ENCODE peak calls at places on chromosomes 2 and 18, in six cellular contexts. One of them, this sample, is unnamed.

GRCh38 chr2:11009866-11010265 is 98.1 kb downstream of the KCNF1 start:
- DNase-seq in bronchial epithelial cell: no peak
- DNase-seq in PC-3: no peak
- DNase-seq in fibroblast of villous mesenchyme: no peak
- DNase-seq in endothelial cell: no peak
- DNase-seq in activated B cell treated with CpG ODN at 0.5 μM for 24 hours: no peak
- DNase-seq in this sample: no peak

GRCh38 chr2:173544621-173545363 is 190.1 kb downstream of the CDCA7 start:
- DNase-seq in bronchial epithelial cell: no peak
- DNase-seq in PC-3: no peak
- DNase-seq in fibroblast of villous mesenchyme: no peak
- DNase-seq in endothelial cell: no peak
- DNase-seq in activated B cell treated with CpG ODN at 0.5 μM for 24 hours: no peak
- DNase-seq in this sample: peak

GRCh38 chr2:142724186-142724585 is 153.3 kb upstream of the KYNU start:
- DNase-seq in bronchial epithelial cell: no peak
- DNase-seq in PC-3: no peak
- DNase-seq in fibroblast of villous mesenchyme: no peak
- DNase-seq in endothelial cell: no peak
- DNase-seq in activated B cell treated with CpG ODN at 0.5 μM for 24 hours: no peak
- DNase-seq in this sample: no peak

GRCh38 chr2:26068602-26069298 is 34.9 kb downstream of the RAB10 start:
- DNase-seq in bronchial epithelial cell: peak
- DNase-seq in PC-3: peak
- DNase-seq in fibroblast of villous mesenchyme: peak
- DNase-seq in endothelial cell: no peak
- DNase-seq in activated B cell treated with CpG ODN at 0.5 μM for 24 hours: no peak
- DNase-seq in this sample: peak

GRCh38 chr18:74294526-74294925 is 2.8 kb upstream of the CYB5A start:
- DNase-seq in bronchial epithelial cell: no peak
- DNase-seq in PC-3: no peak
- DNase-seq in fibroblast of villous mesenchyme: no peak
- DNase-seq in endothelial cell: no peak
- DNase-seq in activated B cell treated with CpG ODN at 0.5 μM for 24 hours: no peak
- DNase-seq in this sample: no peak

GRCh38 chr2:173680574-173680973 is 284.6 kb downstream of the SP3 start:
- DNase-seq in bronchial epithelial cell: no peak
- DNase-seq in PC-3: peak
- DNase-seq in fibroblast of villous mesenchyme: no peak
- DNase-seq in endothelial cell: no peak
- DNase-seq in activated B cell treated with CpG ODN at 0.5 μM for 24 hours: no peak
- DNase-seq in this sample: no peak

GRCh38 chr2:217988840-217989204 is 14.0 kb downstream of the TNS1 start:
- DNase-seq in bronchial epithelial cell: no peak
- DNase-seq in PC-3: no peak
- DNase-seq in fibroblast of villous mesenchyme: no peak
- DNase-seq in endothelial cell: no peak
- DNase-seq in activated B cell treated with CpG ODN at 0.5 μM for 24 hours: no peak
- DNase-seq in this sample: no peak

GRCh38 chr2:201886504-201886903 is 80.2 kb downstream of the CDK15 start:
- DNase-seq in bronchial epithelial cell: peak
- DNase-seq in PC-3: peak
- DNase-seq in fibroblast of villous mesenchyme: peak
- DNase-seq in endothelial cell: no peak
- DNase-seq in activated B cell treated with CpG ODN at 0.5 μM for 24 hours: no peak
- DNase-seq in this sample: peak

GRCh38 chr2:146602383-146602782 is 1242.4 kb upstream of the ACVR2A start:
- DNase-seq in bronchial epithelial cell: peak
- DNase-seq in PC-3: peak
- DNase-seq in fibroblast of villous mesenchyme: peak
- DNase-seq in endothelial cell: no peak
- DNase-seq in activated B cell treated with CpG ODN at 0.5 μM for 24 hours: no peak
- DNase-seq in this sample: no peak

GRCh38 chr2:37831081-37831780 is 93.9 kb upstream of the RMDN2 start:
- DNase-seq in bronchial epithelial cell: no peak
- DNase-seq in PC-3: no peak
- DNase-seq in fibroblast of villous mesenchyme: no peak
- DNase-seq in endothelial cell: no peak
- DNase-seq in activated B cell treated with CpG ODN at 0.5 μM for 24 hours: no peak
- DNase-seq in this sample: no peak

GRCh38 chr2:237198144-237198900 is 112.6 kb downstream of the COPS8 start:
- DNase-seq in bronchial epithelial cell: peak
- DNase-seq in PC-3: peak
- DNase-seq in fibroblast of villous mesenchyme: peak
- DNase-seq in endothelial cell: no peak
- DNase-seq in activated B cell treated with CpG ODN at 0.5 μM for 24 hours: no peak
- DNase-seq in this sample: no peak

GRCh38 chr18:902179-902718 is 2.4 kb upstream of the ADCYAP1 start:
- DNase-seq in bronchial epithelial cell: no peak
- DNase-seq in PC-3: peak
- DNase-seq in fibroblast of villous mesenchyme: peak
- DNase-seq in endothelial cell: no peak
- DNase-seq in activated B cell treated with CpG ODN at 0.5 μM for 24 hours: no peak
- DNase-seq in this sample: peak

GRCh38 chr18:905307-905947 is 756 bp downstream of the ADCYAP1 start:
- DNase-seq in bronchial epithelial cell: no peak
- DNase-seq in PC-3: no peak
- DNase-seq in fibroblast of villous mesenchyme: no peak
- DNase-seq in endothelial cell: peak
- DNase-seq in activated B cell treated with CpG ODN at 0.5 μM for 24 hours: no peak
- DNase-seq in this sample: no peak

GRCh38 chr18:903703-904102 is 968 bp upstream of the ADCYAP1 start:
- DNase-seq in bronchial epithelial cell: peak
- DNase-seq in PC-3: peak
- DNase-seq in fibroblast of villous mesenchyme: peak
- DNase-seq in endothelial cell: peak
- DNase-seq in activated B cell treated with CpG ODN at 0.5 μM for 24 hours: no peak
- DNase-seq in this sample: peak

GRCh38 chr18:905948-906415 is 1.3 kb downstream of the ADCYAP1 start:
- DNase-seq in bronchial epithelial cell: no peak
- DNase-seq in PC-3: no peak
- DNase-seq in fibroblast of villous mesenchyme: no peak
- DNase-seq in endothelial cell: peak
- DNase-seq in activated B cell treated with CpG ODN at 0.5 μM for 24 hours: no peak
- DNase-seq in this sample: no peak

DNA sequence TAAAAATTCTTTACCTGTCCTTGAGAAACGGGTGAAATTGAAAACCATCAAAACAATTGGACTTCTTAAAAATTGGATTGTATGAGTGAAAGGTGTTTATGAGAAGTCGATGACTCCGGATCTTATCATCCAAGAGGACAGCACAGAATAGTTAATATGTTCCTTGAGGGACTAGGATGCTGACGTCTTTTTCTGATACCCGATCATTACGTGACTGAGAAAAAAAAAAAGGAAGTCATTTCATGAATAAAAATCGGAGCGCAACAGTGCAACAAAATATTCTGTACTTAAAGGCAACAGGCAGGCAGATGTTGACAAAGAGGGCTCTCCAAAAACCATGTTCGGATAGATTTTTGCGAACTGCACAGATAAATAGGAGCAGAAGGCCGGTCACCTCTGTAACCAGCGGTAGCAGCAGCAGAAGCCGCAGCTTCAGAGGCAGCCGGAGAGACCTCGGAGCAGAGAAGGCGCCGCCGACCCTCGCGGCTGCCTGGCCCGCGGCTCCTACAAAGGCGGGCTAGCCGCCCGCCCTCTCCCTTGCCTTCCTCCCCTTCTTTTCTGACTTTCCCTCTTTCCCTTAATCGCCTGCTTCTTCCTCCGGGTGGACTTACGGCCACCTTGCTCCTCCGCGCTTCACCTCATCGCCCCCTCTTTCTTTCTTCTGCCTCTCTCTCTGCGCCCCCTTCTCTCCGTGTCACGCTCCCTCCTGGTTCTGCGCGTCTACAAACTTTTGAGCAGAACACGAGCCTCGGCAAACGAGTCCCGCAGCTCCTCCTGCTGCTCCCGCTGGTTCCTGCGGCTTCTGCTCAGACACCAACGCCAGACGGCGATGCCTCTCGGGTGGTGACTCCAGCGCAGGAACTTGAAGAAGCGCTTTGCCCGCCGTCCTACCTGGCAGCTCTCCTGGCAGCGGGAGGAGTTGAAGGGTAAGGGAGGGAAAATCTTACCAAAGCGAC is at the start of gene ADCYAP1:
- DNase-seq in bronchial epithelial cell: no peak
- DNase-seq in PC-3: peak
- DNase-seq in fibroblast of villous mesenchyme: no peak
- DNase-seq in endothelial cell: peak
- DNase-seq in activated B cell treated with CpG ODN at 0.5 μM for 24 hours: no peak
- DNase-seq in this sample: no peak
- TF ChIP-seq CTCF in bronchial epithelial cell: no peak
- TF ChIP-seq CTCF in PC-3: peak
- TF ChIP-seq CTCF in fibroblast of villous mesenchyme: no peak
- TF ChIP-seq CTCF in endothelial cell: no peak
- TF ChIP-seq CTCF in activated B cell treated with CpG ODN at 0.5 μM for 24 hours: no peak
- TF ChIP-seq CTCF in this sample: no peak

GRCh38 chr2:31386648-31387047 is 27.9 kb downstream of the XDH start:
- DNase-seq in bronchial epithelial cell: no peak
- DNase-seq in PC-3: peak
- DNase-seq in fibroblast of villous mesenchyme: no peak
- DNase-seq in endothelial cell: no peak
- DNase-seq in activated B cell treated with CpG ODN at 0.5 μM for 24 hours: no peak
- DNase-seq in this sample: peak
- TF ChIP-seq CTCF in bronchial epithelial cell: peak
- TF ChIP-seq CTCF in PC-3: peak
- TF ChIP-seq CTCF in fibroblast of villous mesenchyme: no peak
- TF ChIP-seq CTCF in endothelial cell: no peak
- TF ChIP-seq CTCF in activated B cell treated with CpG ODN at 0.5 μM for 24 hours: no peak
- TF ChIP-seq CTCF in this sample: no peak

DNA sequence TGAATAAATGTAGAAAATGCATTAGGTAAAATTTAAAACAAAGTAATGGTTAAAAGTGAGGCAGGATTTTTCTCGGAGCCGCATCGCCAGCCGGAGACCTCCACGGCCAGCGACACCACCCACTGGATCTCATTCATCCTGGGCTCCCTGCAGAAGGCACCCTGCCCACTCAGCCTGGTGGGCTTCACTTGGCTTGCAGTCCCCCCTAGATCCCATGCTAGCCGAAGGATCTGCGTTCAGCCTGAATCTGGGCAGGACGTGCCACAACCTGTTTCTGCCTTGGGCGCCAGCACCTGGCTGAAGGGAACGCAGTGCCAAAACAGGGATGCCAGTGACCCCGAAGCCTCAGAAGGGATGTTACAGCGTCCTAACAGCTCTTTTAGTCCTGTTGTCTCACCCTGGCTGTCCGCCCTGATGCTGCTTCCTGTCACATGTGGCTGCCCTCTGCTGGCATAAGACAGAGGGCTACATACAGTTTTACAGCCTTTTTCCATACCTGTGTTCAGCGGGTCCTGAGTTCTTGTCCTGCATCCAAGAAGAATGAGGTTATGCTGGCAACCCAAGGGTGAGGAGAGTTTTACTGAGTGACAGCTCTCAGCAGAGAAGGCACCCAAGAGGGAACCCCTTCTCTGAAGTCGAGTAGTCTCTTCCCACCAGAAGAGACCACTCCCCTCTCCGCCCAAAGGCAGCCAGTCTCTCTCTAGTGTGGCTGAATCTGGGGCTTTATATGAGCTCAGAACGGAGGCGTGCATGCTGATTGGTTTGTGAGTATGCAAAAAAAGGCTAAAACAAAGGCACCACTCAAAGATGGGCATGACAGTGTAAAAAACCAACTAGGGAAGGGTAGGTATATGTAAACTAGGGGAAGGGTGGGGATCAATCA is 173.1 kb upstream of the GYPC start:
- DNase-seq in bronchial epithelial cell: no peak
- DNase-seq in PC-3: peak
- DNase-seq in fibroblast of villous mesenchyme: no peak
- DNase-seq in endothelial cell: no peak
- DNase-seq in activated B cell treated with CpG ODN at 0.5 μM for 24 hours: no peak
- DNase-seq in this sample: no peak
- TF ChIP-seq CTCF in bronchial epithelial cell: no peak
- TF ChIP-seq CTCF in PC-3: no peak
- TF ChIP-seq CTCF in fibroblast of villous mesenchyme: peak
- TF ChIP-seq CTCF in endothelial cell: no peak
- TF ChIP-seq CTCF in activated B cell treated with CpG ODN at 0.5 μM for 24 hours: no peak
- TF ChIP-seq CTCF in this sample: no peak

DNA sequence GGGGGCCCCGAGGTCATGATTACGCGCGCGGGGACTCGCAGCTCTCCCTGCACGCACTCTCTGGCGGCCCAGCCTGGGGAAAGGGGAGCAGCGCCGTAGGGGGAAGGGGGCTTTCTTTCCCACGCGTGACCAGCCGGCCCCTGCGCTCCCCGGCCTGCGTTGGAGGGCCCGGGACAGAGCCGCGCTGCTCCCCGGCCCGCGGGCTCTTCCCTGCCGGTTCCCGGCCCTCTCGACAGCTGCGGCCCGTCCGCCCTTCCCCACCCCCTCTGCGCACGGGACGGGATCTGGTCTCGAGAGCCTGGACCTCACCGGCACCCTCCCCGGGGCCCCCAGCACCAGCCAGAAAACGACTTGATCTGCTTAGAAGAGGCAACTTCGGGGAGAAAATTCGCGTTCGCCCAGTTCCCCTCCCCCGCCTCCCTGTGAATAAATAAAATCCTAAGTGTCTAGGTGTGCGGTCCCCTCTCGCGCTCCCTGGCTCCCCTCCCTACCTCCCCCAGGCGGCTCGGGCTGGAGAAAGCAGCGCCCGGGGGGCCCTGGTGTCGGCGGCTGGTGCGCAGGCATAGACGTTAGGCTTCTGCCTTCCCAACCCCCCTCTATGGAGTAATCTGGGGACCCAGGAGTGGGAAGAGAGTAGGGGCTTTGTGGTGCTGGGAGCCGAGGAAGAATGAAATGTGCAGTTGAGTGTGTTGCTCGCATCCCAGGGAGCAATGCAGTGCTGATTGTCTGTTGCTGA is 793 bp upstream of the FIGN start:
- DNase-seq in bronchial epithelial cell: no peak
- DNase-seq in PC-3: peak
- DNase-seq in fibroblast of villous mesenchyme: peak
- DNase-seq in endothelial cell: peak
- DNase-seq in activated B cell treated with CpG ODN at 0.5 μM for 24 hours: no peak
- DNase-seq in this sample: peak
- TF ChIP-seq CTCF in bronchial epithelial cell: peak
- TF ChIP-seq CTCF in PC-3: peak
- TF ChIP-seq CTCF in fibroblast of villous mesenchyme: peak
- TF ChIP-seq CTCF in endothelial cell: peak
- TF ChIP-seq CTCF in activated B cell treated with CpG ODN at 0.5 μM for 24 hours: no peak
- TF ChIP-seq CTCF in this sample: peak

DNA sequence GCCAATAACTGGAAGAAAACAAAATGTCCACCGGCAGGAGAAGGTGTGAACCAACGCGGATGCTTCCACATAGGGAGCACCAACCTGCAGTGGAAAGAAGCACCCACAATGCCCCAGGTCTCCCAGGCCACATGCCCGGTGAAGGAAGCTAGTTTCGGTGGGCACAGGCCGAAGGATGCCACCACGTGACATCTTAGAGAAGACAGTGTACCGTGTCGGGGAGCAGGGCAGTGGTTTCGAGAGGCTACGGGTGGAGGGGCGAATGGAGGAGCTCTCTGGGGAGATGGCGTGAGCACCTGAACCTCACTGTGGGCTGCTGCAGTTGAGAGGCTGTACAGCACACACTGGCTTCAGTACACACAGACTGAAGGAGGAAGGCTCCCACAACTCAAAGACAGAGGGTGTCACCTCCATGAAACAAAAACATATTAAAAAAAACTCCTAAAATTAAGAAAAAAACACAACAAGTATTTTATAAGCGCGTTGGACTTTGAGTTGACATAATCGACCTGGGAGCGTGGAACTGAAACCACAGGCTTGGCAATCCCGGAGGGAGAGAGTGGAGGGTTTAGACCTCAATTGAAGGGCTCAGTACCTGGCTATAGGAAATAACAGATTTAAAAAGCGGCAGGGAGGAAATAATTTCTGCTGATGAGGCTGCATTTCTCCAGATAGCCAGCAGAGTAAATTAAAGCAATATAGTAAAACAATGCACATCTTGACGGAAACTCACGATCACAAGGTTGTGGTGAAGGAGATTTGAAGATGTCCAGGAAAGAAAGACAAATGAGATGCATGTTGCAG is 160.1 kb downstream of the RTP5 start:
- DNase-seq in bronchial epithelial cell: no peak
- DNase-seq in PC-3: no peak
- DNase-seq in fibroblast of villous mesenchyme: no peak
- DNase-seq in endothelial cell: no peak
- DNase-seq in activated B cell treated with CpG ODN at 0.5 μM for 24 hours: no peak
- DNase-seq in this sample: no peak
- TF ChIP-seq CTCF in bronchial epithelial cell: no peak
- TF ChIP-seq CTCF in PC-3: no peak
- TF ChIP-seq CTCF in fibroblast of villous mesenchyme: no peak
- TF ChIP-seq CTCF in endothelial cell: no peak
- TF ChIP-seq CTCF in activated B cell treated with CpG ODN at 0.5 μM for 24 hours: no peak
- TF ChIP-seq CTCF in this sample: no peak